ENCODE peak calls at places on chromosomes 6 and 20, in eight cellular contexts. One of them, this sample, is unnamed.

GRCh38 chr6:20444786-20445271 is 43.1 kb downstream of the E2F3 start:
- DNase-seq in CMK: no peak
- DNase-seq in GM04504: no peak
- DNase-seq in DMS153: no peak
- DNase-seq in D341Med: no peak
- DNase-seq in NCI-H1436: no peak
- DNase-seq in posterior cingulate gyrus: no peak
- DNase-seq in left ventricle myocardium superior: no peak
- DNase-seq in this sample: no peak

GRCh38 chr6:37547564-37548061 is 47.9 kb upstream of the CCDC167 start:
- DNase-seq in CMK: no peak
- DNase-seq in GM04504: no peak
- DNase-seq in DMS153: no peak
- DNase-seq in D341Med: no peak
- DNase-seq in NCI-H1436: no peak
- DNase-seq in posterior cingulate gyrus: no peak
- DNase-seq in left ventricle myocardium superior: no peak
- DNase-seq in this sample: no peak

GRCh38 chr6:160861824-160862223 is 129.7 kb upstream of the MAP3K4 start:
- DNase-seq in CMK: no peak
- DNase-seq in GM04504: no peak
- DNase-seq in DMS153: no peak
- DNase-seq in D341Med: no peak
- DNase-seq in NCI-H1436: no peak
- DNase-seq in posterior cingulate gyrus: no peak
- DNase-seq in left ventricle myocardium superior: no peak
- DNase-seq in this sample: no peak

GRCh38 chr20:64063389-64064144 is 569 bp downstream of the TCEA2 start:
- DNase-seq in CMK: no peak
- DNase-seq in GM04504: no peak
- DNase-seq in DMS153: no peak
- DNase-seq in D341Med: no peak
- DNase-seq in NCI-H1436: no peak
- DNase-seq in posterior cingulate gyrus: no peak
- DNase-seq in left ventricle myocardium superior: peak
- DNase-seq in this sample: no peak

GRCh38 chr6:147135211-147135672 is 69.0 kb upstream of the STXBP5 start:
- DNase-seq in CMK: peak
- DNase-seq in GM04504: peak
- DNase-seq in DMS153: no peak
- DNase-seq in D341Med: no peak
- DNase-seq in NCI-H1436: no peak
- DNase-seq in posterior cingulate gyrus: no peak
- DNase-seq in left ventricle myocardium superior: no peak
- DNase-seq in this sample: no peak

GRCh38 chr20:23386304-23387117 is 24.5 kb downstream of the GZF1 start:
- DNase-seq in CMK: peak
- DNase-seq in GM04504: no peak
- DNase-seq in DMS153: no peak
- DNase-seq in D341Med: no peak
- DNase-seq in NCI-H1436: no peak
- DNase-seq in posterior cingulate gyrus: no peak
- DNase-seq in left ventricle myocardium superior: no peak
- DNase-seq in this sample: no peak

GRCh38 chr6:143747347-143747842 is 69.6 kb downstream of the PHACTR2 start:
- DNase-seq in CMK: no peak
- DNase-seq in GM04504: no peak
- DNase-seq in DMS153: no peak
- DNase-seq in D341Med: no peak
- DNase-seq in NCI-H1436: no peak
- DNase-seq in posterior cingulate gyrus: no peak
- DNase-seq in left ventricle myocardium superior: no peak
- DNase-seq in this sample: no peak

GRCh38 chr6:16286151-16286522 is 47.8 kb downstream of the GMPR start:
- DNase-seq in CMK: no peak
- DNase-seq in GM04504: peak
- DNase-seq in DMS153: no peak
- DNase-seq in D341Med: peak
- DNase-seq in NCI-H1436: peak
- DNase-seq in posterior cingulate gyrus: peak
- DNase-seq in left ventricle myocardium superior: no peak
- DNase-seq in this sample: peak

GRCh38 chr20:20130399-20130798 is 78.1 kb downstream of the CFAP61 start:
- DNase-seq in CMK: no peak
- DNase-seq in GM04504: no peak
- DNase-seq in DMS153: peak
- DNase-seq in D341Med: peak
- DNase-seq in NCI-H1436: no peak
- DNase-seq in posterior cingulate gyrus: no peak
- DNase-seq in left ventricle myocardium superior: no peak
- DNase-seq in this sample: peak

GRCh38 chr6:82257088-82257774 is 9.7 kb upstream of the IBTK start:
- DNase-seq in CMK: no peak
- DNase-seq in GM04504: no peak
- DNase-seq in DMS153: no peak
- DNase-seq in D341Med: no peak
- DNase-seq in NCI-H1436: no peak
- DNase-seq in posterior cingulate gyrus: no peak
- DNase-seq in left ventricle myocardium superior: no peak
- DNase-seq in this sample: no peak

GRCh38 chr6:14690120-14691056 is 555.5 kb upstream of the JARID2 start:
- DNase-seq in CMK: no peak
- DNase-seq in GM04504: no peak
- DNase-seq in DMS153: no peak
- DNase-seq in D341Med: no peak
- DNase-seq in NCI-H1436: no peak
- DNase-seq in posterior cingulate gyrus: no peak
- DNase-seq in left ventricle myocardium superior: no peak
- DNase-seq in this sample: no peak

GRCh38 chr6:144912474-144912873 is 627.3 kb downstream of the UTRN start:
- DNase-seq in CMK: no peak
- DNase-seq in GM04504: peak
- DNase-seq in DMS153: no peak
- DNase-seq in D341Med: no peak
- DNase-seq in NCI-H1436: no peak
- DNase-seq in posterior cingulate gyrus: no peak
- DNase-seq in left ventricle myocardium superior: no peak
- DNase-seq in this sample: no peak

GRCh38 chr6:148500402-148500801 is 157.8 kb downstream of the SASH1 start:
- DNase-seq in CMK: no peak
- DNase-seq in GM04504: no peak
- DNase-seq in DMS153: no peak
- DNase-seq in D341Med: no peak
- DNase-seq in NCI-H1436: no peak
- DNase-seq in posterior cingulate gyrus: no peak
- DNase-seq in left ventricle myocardium superior: no peak
- DNase-seq in this sample: no peak

GRCh38 chr6:52330470-52330869 is 31.5 kb upstream of the PAQR8 start:
- DNase-seq in CMK: no peak
- DNase-seq in GM04504: no peak
- DNase-seq in DMS153: peak
- DNase-seq in D341Med: no peak
- DNase-seq in NCI-H1436: no peak
- DNase-seq in posterior cingulate gyrus: no peak
- DNase-seq in left ventricle myocardium superior: no peak
- DNase-seq in this sample: no peak

GRCh38 chr20:19070036-19070435 is 142.4 kb upstream of the SLC24A3 start:
- DNase-seq in CMK: no peak
- DNase-seq in GM04504: no peak
- DNase-seq in DMS153: no peak
- DNase-seq in D341Med: no peak
- DNase-seq in NCI-H1436: no peak
- DNase-seq in posterior cingulate gyrus: no peak
- DNase-seq in left ventricle myocardium superior: no peak
- DNase-seq in this sample: no peak

GRCh38 chr6:82045965-82046756 is 201.4 kb downstream of the IBTK start:
- DNase-seq in CMK: no peak
- DNase-seq in GM04504: peak
- DNase-seq in DMS153: no peak
- DNase-seq in D341Med: no peak
- DNase-seq in NCI-H1436: no peak
- DNase-seq in posterior cingulate gyrus: no peak
- DNase-seq in left ventricle myocardium superior: no peak
- DNase-seq in this sample: no peak

GRCh38 chr6:83252717-83253116 is 59.6 kb downstream of the RWDD2A start:
- DNase-seq in CMK: no peak
- DNase-seq in GM04504: no peak
- DNase-seq in DMS153: no peak
- DNase-seq in D341Med: no peak
- DNase-seq in NCI-H1436: no peak
- DNase-seq in posterior cingulate gyrus: no peak
- DNase-seq in left ventricle myocardium superior: no peak
- DNase-seq in this sample: no peak

GRCh38 chr6:42523158-42523814 is 40.5 kb upstream of the UBR2 start:
- DNase-seq in CMK: no peak
- DNase-seq in GM04504: no peak
- DNase-seq in DMS153: no peak
- DNase-seq in D341Med: no peak
- DNase-seq in NCI-H1436: no peak
- DNase-seq in posterior cingulate gyrus: no peak
- DNase-seq in left ventricle myocardium superior: no peak
- DNase-seq in this sample: no peak

GRCh38 chr6:12929678-12930077 is 213.1 kb downstream of the PHACTR1 start:
- DNase-seq in CMK: no peak
- DNase-seq in GM04504: no peak
- DNase-seq in DMS153: no peak
- DNase-seq in D341Med: no peak
- DNase-seq in NCI-H1436: no peak
- DNase-seq in posterior cingulate gyrus: no peak
- DNase-seq in left ventricle myocardium superior: no peak
- DNase-seq in this sample: no peak

GRCh38 chr6:108801331-108801730 is 46.9 kb upstream of the ARMC2 start:
- DNase-seq in CMK: no peak
- DNase-seq in GM04504: no peak
- DNase-seq in DMS153: no peak
- DNase-seq in D341Med: no peak
- DNase-seq in NCI-H1436: peak
- DNase-seq in posterior cingulate gyrus: no peak
- DNase-seq in left ventricle myocardium superior: no peak
- DNase-seq in this sample: no peak

GRCh38 chr6:157527471-157527907 is 146.5 kb downstream of the ZDHHC14 start:
- DNase-seq in CMK: no peak
- DNase-seq in GM04504: no peak
- DNase-seq in DMS153: no peak
- DNase-seq in D341Med: no peak
- DNase-seq in NCI-H1436: no peak
- DNase-seq in posterior cingulate gyrus: no peak
- DNase-seq in left ventricle myocardium superior: no peak
- DNase-seq in this sample: no peak

GRCh38 chr6:116005508-116005855 is 55.2 kb downstream of the FRK start:
- DNase-seq in CMK: no peak
- DNase-seq in GM04504: no peak
- DNase-seq in DMS153: no peak
- DNase-seq in D341Med: no peak
- DNase-seq in NCI-H1436: no peak
- DNase-seq in posterior cingulate gyrus: no peak
- DNase-seq in left ventricle myocardium superior: no peak
- DNase-seq in this sample: no peak

GRCh38 chr6:37696841-37697735 is 595 bp downstream of the MDGA1 start:
- DNase-seq in CMK: no peak
- DNase-seq in GM04504: no peak
- DNase-seq in DMS153: no peak
- DNase-seq in D341Med: peak
- DNase-seq in NCI-H1436: no peak
- DNase-seq in posterior cingulate gyrus: peak
- DNase-seq in left ventricle myocardium superior: peak
- DNase-seq in this sample: no peak

GRCh38 chr20:46757754-46758678 is 48.6 kb downstream of the SLC2A10 start:
- DNase-seq in CMK: peak
- DNase-seq in GM04504: no peak
- DNase-seq in DMS153: peak
- DNase-seq in D341Med: peak
- DNase-seq in NCI-H1436: peak
- DNase-seq in posterior cingulate gyrus: peak
- DNase-seq in left ventricle myocardium superior: peak
- DNase-seq in this sample: peak

GRCh38 chr20:6362245-6362644 is 239.4 kb upstream of the FERMT1 start:
- DNase-seq in CMK: no peak
- DNase-seq in GM04504: no peak
- DNase-seq in DMS153: no peak
- DNase-seq in D341Med: no peak
- DNase-seq in NCI-H1436: no peak
- DNase-seq in posterior cingulate gyrus: no peak
- DNase-seq in left ventricle myocardium superior: no peak
- DNase-seq in this sample: no peak

GRCh38 chr6:169157474-169158181 is 96.0 kb downstream of the THBS2 start:
- DNase-seq in CMK: no peak
- DNase-seq in GM04504: no peak
- DNase-seq in DMS153: no peak
- DNase-seq in D341Med: no peak
- DNase-seq in NCI-H1436: no peak
- DNase-seq in posterior cingulate gyrus: no peak
- DNase-seq in left ventricle myocardium superior: peak
- DNase-seq in this sample: no peak

This sample was measured in WERI-Rb-1.